ENCODE peak calls at places on chromosomes 5 and 9, in five cellular contexts. One of them, this sample, is unnamed.

GRCh38 chr5:73119492-73120157 is 750 bp upstream of the TMEM171 start:
- DNase-seq in heart right ventricle: no peak
- DNase-seq in neural progenitor cell: peak; percentile 38
- DNase-seq in cardiac muscle cell: peak; percentile 25
- DNase-seq in IMR-90: no peak
- DNase-seq in this sample: no peak

GRCh38 chr9:34514401-34514800 is 8.4 kb downstream of the ENHO start:
- DNase-seq in heart right ventricle: no peak
- DNase-seq in neural progenitor cell: no peak
- DNase-seq in cardiac muscle cell: no peak
- DNase-seq in IMR-90: no peak
- DNase-seq in this sample: no peak

GRCh38 chr5:23419115-23419514 is 88.3 kb upstream of the PRDM9 start:
- DNase-seq in heart right ventricle: no peak
- DNase-seq in neural progenitor cell: peak; percentile 55
- DNase-seq in cardiac muscle cell: peak; percentile 9
- DNase-seq in IMR-90: no peak
- DNase-seq in this sample: no peak

GRCh38 chr9:31736581-31737179 is 647.8 kb upstream of the ACO1 start:
- DNase-seq in heart right ventricle: no peak
- DNase-seq in neural progenitor cell: no peak
- DNase-seq in cardiac muscle cell: no peak
- DNase-seq in IMR-90: no peak
- DNase-seq in this sample: no peak

GRCh38 chr9:32487981-32488380 is 38.0 kb downstream of the RIGI start:
- DNase-seq in heart right ventricle: no peak
- DNase-seq in neural progenitor cell: no peak
- DNase-seq in cardiac muscle cell: peak; percentile 48
- DNase-seq in IMR-90: peak; percentile 86
- DNase-seq in this sample: no peak

GRCh38 chr5:160462167-160462566 is 40.5 kb downstream of the PTTG1 start:
- DNase-seq in heart right ventricle: no peak
- DNase-seq in neural progenitor cell: no peak
- DNase-seq in cardiac muscle cell: no peak
- DNase-seq in IMR-90: no peak
- DNase-seq in this sample: no peak

GRCh38 chr9:4272141-4272540 is 27.7 kb downstream of the GLIS3 start:
- DNase-seq in heart right ventricle: no peak
- DNase-seq in neural progenitor cell: no peak
- DNase-seq in cardiac muscle cell: no peak
- DNase-seq in IMR-90: no peak
- DNase-seq in this sample: no peak

GRCh38 chr9:121636411-121636865 is 15.0 kb upstream of the DAB2IP start:
- DNase-seq in heart right ventricle: no peak
- DNase-seq in neural progenitor cell: no peak
- DNase-seq in cardiac muscle cell: peak; percentile 50
- DNase-seq in IMR-90: peak; percentile 46
- DNase-seq in this sample: peak; percentile 9

GRCh38 chr5:81117566-81117965 is 115.6 kb upstream of the CKMT2 start:
- DNase-seq in heart right ventricle: no peak
- DNase-seq in neural progenitor cell: no peak
- DNase-seq in cardiac muscle cell: no peak
- DNase-seq in IMR-90: no peak
- DNase-seq in this sample: no peak

GRCh38 chr5:75847561-75848021 is 130.4 kb upstream of the POC5 start:
- DNase-seq in heart right ventricle: no peak
- DNase-seq in neural progenitor cell: no peak
- DNase-seq in cardiac muscle cell: no peak
- DNase-seq in IMR-90: no peak
- DNase-seq in this sample: no peak

GRCh38 chr5:33824516-33825195 is 67.1 kb downstream of the ADAMTS12 start:
- DNase-seq in heart right ventricle: no peak
- DNase-seq in neural progenitor cell: no peak
- DNase-seq in cardiac muscle cell: peak; percentile 90
- DNase-seq in IMR-90: peak; percentile 81
- DNase-seq in this sample: no peak

GRCh38 chr9:121564861-121565260 is 65.2 kb upstream of the GGTA1 start:
- DNase-seq in heart right ventricle: no peak
- DNase-seq in neural progenitor cell: no peak
- DNase-seq in cardiac muscle cell: no peak
- DNase-seq in IMR-90: no peak
- DNase-seq in this sample: no peak

GRCh38 chr9:122816163-122816867 is 12.1 kb downstream of the PDCL start:
- DNase-seq in heart right ventricle: peak; percentile 66
- DNase-seq in neural progenitor cell: no peak
- DNase-seq in cardiac muscle cell: peak; percentile 25
- DNase-seq in IMR-90: no peak
- DNase-seq in this sample: no peak

GRCh38 chr9:108903437-108904103 is 30.4 kb downstream of the ELP1 start:
- DNase-seq in heart right ventricle: no peak
- DNase-seq in neural progenitor cell: no peak
- DNase-seq in cardiac muscle cell: no peak
- DNase-seq in IMR-90: peak; percentile 56
- DNase-seq in this sample: no peak

GRCh38 chr9:109468927-109469326 is 29.2 kb downstream of the PTPN3 start:
- DNase-seq in heart right ventricle: no peak
- DNase-seq in neural progenitor cell: no peak
- DNase-seq in cardiac muscle cell: no peak
- DNase-seq in IMR-90: no peak
- DNase-seq in this sample: no peak

GRCh38 chr9:115109486-115109885 is 8.5 kb downstream of the TNC start:
- DNase-seq in heart right ventricle: no peak
- DNase-seq in neural progenitor cell: no peak
- DNase-seq in cardiac muscle cell: peak; percentile 60
- DNase-seq in IMR-90: peak; percentile 72
- DNase-seq in this sample: no peak

GRCh38 chr5:24110019-24110615 is 534.7 kb downstream of the CDH10 start:
- DNase-seq in heart right ventricle: no peak
- DNase-seq in neural progenitor cell: peak; percentile 31
- DNase-seq in cardiac muscle cell: peak; percentile 33
- DNase-seq in IMR-90: no peak
- DNase-seq in this sample: no peak

GRCh38 chr9:69573666-69574456 is 98.3 kb downstream of the APBA1 start:
- DNase-seq in heart right ventricle: no peak
- DNase-seq in neural progenitor cell: no peak
- DNase-seq in cardiac muscle cell: peak; percentile 70
- DNase-seq in IMR-90: peak; percentile 62
- DNase-seq in this sample: no peak

GRCh38 chr9:127935765-127936221 is 1.9 kb downstream of the DPM2 start:
- DNase-seq in heart right ventricle: no peak
- DNase-seq in neural progenitor cell: no peak
- DNase-seq in cardiac muscle cell: no peak
- DNase-seq in IMR-90: peak; percentile 41
- DNase-seq in this sample: no peak

GRCh38 chr5:146475906-146476305 is 28.8 kb downstream of the TCERG1 start:
- DNase-seq in heart right ventricle: no peak
- DNase-seq in neural progenitor cell: no peak
- DNase-seq in cardiac muscle cell: peak; percentile 53
- DNase-seq in IMR-90: peak; percentile 2
- DNase-seq in this sample: no peak

GRCh38 chr9:71683598-71684235 is 84.6 kb downstream of the CEMIP2 start:
- DNase-seq in heart right ventricle: no peak
- DNase-seq in neural progenitor cell: peak; percentile 49
- DNase-seq in cardiac muscle cell: peak; percentile 71
- DNase-seq in IMR-90: peak; percentile 61
- DNase-seq in this sample: peak; percentile 19

GRCh38 chr5:77022511-77023417 is 7.4 kb upstream of the AGGF1 start:
- DNase-seq in heart right ventricle: no peak
- DNase-seq in neural progenitor cell: no peak
- DNase-seq in cardiac muscle cell: no peak
- DNase-seq in IMR-90: no peak
- DNase-seq in this sample: no peak

GRCh38 chr9:127776195-127776918 is 2.1 kb downstream of the SH2D3C start:
- DNase-seq in heart right ventricle: no peak
- DNase-seq in neural progenitor cell: peak; percentile 68
- DNase-seq in cardiac muscle cell: no peak
- DNase-seq in IMR-90: no peak
- DNase-seq in this sample: no peak

GRCh38 chr9:105328872-105329728 is 84.6 kb downstream of the SLC44A1 start:
- DNase-seq in heart right ventricle: peak; percentile 4
- DNase-seq in neural progenitor cell: no peak
- DNase-seq in cardiac muscle cell: peak; percentile 21
- DNase-seq in IMR-90: no peak
- DNase-seq in this sample: no peak

DNA sequence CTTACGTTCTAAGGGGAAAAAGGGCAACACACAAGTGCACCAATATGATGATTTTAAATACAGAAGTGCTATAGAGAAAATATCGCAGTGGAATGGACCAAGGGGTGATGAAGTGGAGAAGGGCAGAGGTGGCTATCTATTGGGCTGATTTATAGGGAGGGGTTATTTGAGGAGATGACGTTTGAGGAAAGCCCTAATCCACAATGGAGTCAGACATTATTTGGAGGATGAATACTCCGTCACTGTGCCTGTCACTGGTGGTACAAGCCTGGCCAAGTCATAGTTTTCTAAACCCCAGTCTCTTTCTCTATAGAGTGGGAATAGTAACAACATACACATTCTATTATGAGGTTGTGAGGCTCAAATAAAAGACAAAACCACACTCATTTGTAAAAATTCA is 48.5 kb downstream of the MEF2C start:
- DNase-seq in heart right ventricle: no peak
- DNase-seq in neural progenitor cell: no peak
- DNase-seq in cardiac muscle cell: no peak
- DNase-seq in IMR-90: no peak
- DNase-seq in this sample: no peak
- H3K27ac ChIP-seq in heart right ventricle: no peak overlapping the region
- H3K27ac ChIP-seq in neural progenitor cell: no peak overlapping the region
- H3K27ac ChIP-seq in cardiac muscle cell: peak overlapping the region; percentile 88
- H3K27ac ChIP-seq in IMR-90: no peak overlapping the region
- H3K27ac ChIP-seq in this sample: no peak overlapping the region

DNA sequence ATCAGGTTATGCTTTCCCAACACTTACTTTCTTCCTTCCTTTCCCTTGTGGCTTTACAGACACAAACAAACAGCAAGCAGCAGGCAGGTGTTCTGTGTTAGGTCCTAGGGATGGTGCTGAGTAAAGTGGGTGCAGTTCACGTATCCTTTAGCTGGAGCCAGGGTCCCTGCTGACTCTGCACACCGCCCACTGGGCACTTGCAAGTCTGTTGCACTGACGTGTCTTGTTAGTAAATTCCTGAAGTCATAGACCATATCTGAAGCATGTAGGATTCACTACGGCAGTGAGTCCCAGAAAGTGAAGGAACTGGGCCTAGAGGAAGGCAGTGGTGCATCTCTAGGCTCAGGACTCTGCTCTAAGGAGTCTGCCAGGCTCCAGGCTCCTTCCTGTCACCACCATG is 96.6 kb downstream of the DAPK1 start:
- DNase-seq in heart right ventricle: no peak
- DNase-seq in neural progenitor cell: no peak
- DNase-seq in cardiac muscle cell: peak; percentile 45
- DNase-seq in IMR-90: peak; percentile 80
- DNase-seq in this sample: no peak
- H3K4me1 ChIP-seq in heart right ventricle: peaks cover 23% of the 10 kb centered on the region
- H3K4me1 ChIP-seq in neural progenitor cell: peaks cover 7% of the 10 kb centered on the region
- H3K4me1 ChIP-seq in cardiac muscle cell: peaks cover 32% of the 10 kb centered on the region
- H3K4me1 ChIP-seq in IMR-90: peaks cover 6% of the 10 kb centered on the region
- H3K4me1 ChIP-seq in this sample: no peaks in the 10 kb centered on the region

DNA sequence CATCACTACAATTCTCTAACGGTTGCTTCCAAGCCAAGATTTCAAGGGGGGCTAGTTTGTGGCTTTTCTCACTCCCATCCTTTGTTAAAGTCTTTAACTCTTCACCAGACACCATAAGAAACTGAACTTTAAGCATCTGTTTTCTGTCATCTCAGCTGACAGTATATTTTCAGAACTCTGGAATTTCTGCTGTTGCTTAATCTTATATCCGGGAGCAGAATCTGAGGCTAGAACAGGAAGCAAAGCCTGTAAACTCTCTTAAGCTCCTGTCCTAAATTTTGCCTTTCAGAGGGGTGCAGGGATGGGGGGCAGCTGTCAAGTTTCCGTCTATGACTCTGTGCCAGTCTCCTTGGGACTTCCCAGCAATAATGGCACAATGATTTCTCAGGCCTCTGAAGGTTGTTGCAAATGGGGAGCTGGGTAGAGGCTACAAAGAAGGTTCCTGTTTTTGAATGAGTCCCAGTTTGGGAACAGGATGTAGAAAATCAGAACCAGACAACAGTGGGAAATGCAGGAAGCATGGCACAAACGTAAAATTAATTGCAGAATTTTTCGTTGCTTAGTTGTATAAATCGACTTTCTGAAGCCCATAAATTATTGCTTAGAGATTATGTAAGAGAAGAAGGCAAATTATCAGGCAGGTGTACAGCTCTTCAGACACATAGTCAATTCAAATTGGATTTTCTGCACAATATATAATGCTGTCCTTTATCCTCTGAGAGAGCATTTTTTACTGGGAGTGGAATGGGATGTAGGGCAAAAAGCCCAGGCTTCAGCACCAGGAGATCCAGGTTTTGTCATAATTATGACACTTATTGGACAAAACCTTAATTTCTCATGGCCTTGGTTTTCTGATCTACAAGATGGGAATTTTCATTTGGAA is 430.9 kb downstream of the DMAC1 start:
- DNase-seq in heart right ventricle: peak; percentile 17
- DNase-seq in neural progenitor cell: no peak
- DNase-seq in cardiac muscle cell: peak; percentile 97
- DNase-seq in IMR-90: peak; percentile 90
- DNase-seq in this sample: no peak
- H3K27ac ChIP-seq in heart right ventricle: peak overlapping the region; percentile 23
- H3K27ac ChIP-seq in neural progenitor cell: no peak overlapping the region
- H3K27ac ChIP-seq in cardiac muscle cell: peak overlapping the region; percentile 67
- H3K27ac ChIP-seq in IMR-90: peak overlapping the region; percentile 100
- H3K27ac ChIP-seq in this sample: no peak overlapping the region

GRCh38 chr5:172436078-172436873 is 18.0 kb downstream of the SH3PXD2B start:
- DNase-seq in heart right ventricle: no peak
- DNase-seq in neural progenitor cell: no peak
- DNase-seq in cardiac muscle cell: no peak
- DNase-seq in IMR-90: no peak
- DNase-seq in this sample: no peak

GRCh38 chr5:172433513-172433912 is 20.8 kb downstream of the SH3PXD2B start:
- DNase-seq in heart right ventricle: no peak
- DNase-seq in neural progenitor cell: no peak
- DNase-seq in cardiac muscle cell: no peak
- DNase-seq in IMR-90: no peak
- DNase-seq in this sample: no peak

GRCh38 chr5:172434246-172434645 is 20.1 kb downstream of the SH3PXD2B start:
- DNase-seq in heart right ventricle: no peak
- DNase-seq in neural progenitor cell: no peak
- DNase-seq in cardiac muscle cell: no peak
- DNase-seq in IMR-90: no peak
- DNase-seq in this sample: no peak

GRCh38 chr5:172436874-172437369 is 17.4 kb downstream of the SH3PXD2B start:
- DNase-seq in heart right ventricle: no peak
- DNase-seq in neural progenitor cell: no peak
- DNase-seq in cardiac muscle cell: no peak
- DNase-seq in IMR-90: no peak
- DNase-seq in this sample: no peak

GRCh38 chr5:172435362-172436077 is 18.8 kb downstream of the SH3PXD2B start:
- DNase-seq in heart right ventricle: no peak
- DNase-seq in neural progenitor cell: no peak
- DNase-seq in cardiac muscle cell: no peak
- DNase-seq in IMR-90: no peak
- DNase-seq in this sample: no peak
- H3K4me1 ChIP-seq in heart right ventricle: peaks cover 28% of the 10 kb centered on the region
- H3K4me1 ChIP-seq in neural progenitor cell: peaks cover 7% of the 10 kb centered on the region
- H3K4me1 ChIP-seq in cardiac muscle cell: peaks cover 41% of the 10 kb centered on the region
- H3K4me1 ChIP-seq in IMR-90: peaks cover 13% of the 10 kb centered on the region
- H3K4me1 ChIP-seq in this sample: no peaks in the 10 kb centered on the region

GRCh38 chr5:43514471-43514815 is 505 bp downstream of the C5orf34 start:
- DNase-seq in heart right ventricle: no peak
- DNase-seq in neural progenitor cell: no peak
- DNase-seq in cardiac muscle cell: peak; percentile 76
- DNase-seq in IMR-90: peak; percentile 87
- DNase-seq in this sample: no peak
- H3K27ac ChIP-seq in heart right ventricle: no peak overlapping the region
- H3K27ac ChIP-seq in neural progenitor cell: peak overlapping the region; percentile 96
- H3K27ac ChIP-seq in cardiac muscle cell: peak overlapping the region; percentile 87
- H3K27ac ChIP-seq in IMR-90: peak overlapping the region; percentile 44
- H3K27ac ChIP-seq in this sample: peak overlapping the region; percentile 81